ENCODE peak calls at places on chromosome 15, in ten cellular contexts. One of them, this sample, is unnamed.

GRCh38 chr15:70266412-70267089 is 168.8 kb upstream of the TLE3 start:
- DNase-seq in neural crest cell: no peak
- DNase-seq in IMR-90: no peak
- DNase-seq in iPS-NIHi11: no peak
- DNase-seq in colonic mucosa: peak; percentile 42
- DNase-seq in uterus: peak; percentile 89
- DNase-seq in LHCN-M2: peak; percentile 78
- DNase-seq in EL: no peak
- DNase-seq in adipocyte: no peak
- DNase-seq in GF-D8: peak; percentile 84
- DNase-seq in this sample: no peak

GRCh38 chr15:89774492-89774891 is 1.6 kb upstream of the MESP2 start:
- DNase-seq in adipocyte: no peak
- DNase-seq in iPS-NIHi11: no peak
- DNase-seq in EL: no peak
- DNase-seq in uterus: no peak
- DNase-seq in GF-D8: no peak
- DNase-seq in colonic mucosa: no peak
- DNase-seq in IMR-90: no peak
- DNase-seq in LHCN-M2: no peak
- DNase-seq in neural crest cell: no peak
- DNase-seq in this sample: no peak

GRCh38 chr15:76270876-76271275 is 40.4 kb downstream of the ETFA start:
- DNase-seq in neural crest cell: no peak
- DNase-seq in adipocyte: no peak
- DNase-seq in colonic mucosa: no peak
- DNase-seq in LHCN-M2: no peak
- DNase-seq in IMR-90: no peak
- DNase-seq in uterus: no peak
- DNase-seq in GF-D8: no peak
- DNase-seq in iPS-NIHi11: no peak
- DNase-seq in EL: peak; percentile 8
- DNase-seq in this sample: no peak

GRCh38 chr15:48411971-48412591 is 80.9 kb downstream of the DUT start:
- DNase-seq in LHCN-M2: peak; percentile 84
- DNase-seq in uterus: no peak
- DNase-seq in GF-D8: no peak
- DNase-seq in iPS-NIHi11: no peak
- DNase-seq in colonic mucosa: no peak
- DNase-seq in IMR-90: no peak
- DNase-seq in adipocyte: peak; percentile 81
- DNase-seq in neural crest cell: no peak
- DNase-seq in EL: peak; percentile 91
- DNase-seq in this sample: no peak

GRCh38 chr15:23497710-23498111 is 50.7 kb upstream of the GOLGA6L2 start:
- DNase-seq in uterus: no peak
- DNase-seq in LHCN-M2: no peak
- DNase-seq in IMR-90: no peak
- DNase-seq in EL: peak; percentile 3
- DNase-seq in iPS-NIHi11: peak; percentile 10
- DNase-seq in neural crest cell: peak; percentile 2
- DNase-seq in GF-D8: no peak
- DNase-seq in colonic mucosa: no peak
- DNase-seq in adipocyte: peak; percentile 24
- DNase-seq in this sample: no peak

GRCh38 chr15:63913786-63914185 is 80.0 kb upstream of the HERC1 start:
- DNase-seq in neural crest cell: no peak
- DNase-seq in iPS-NIHi11: no peak
- DNase-seq in uterus: no peak
- DNase-seq in colonic mucosa: no peak
- DNase-seq in EL: peak; percentile 58
- DNase-seq in adipocyte: no peak
- DNase-seq in GF-D8: no peak
- DNase-seq in LHCN-M2: no peak
- DNase-seq in IMR-90: no peak
- DNase-seq in this sample: no peak

GRCh38 chr15:43465105-43465504 is 27.9 kb downstream of the TP53BP1 start:
- DNase-seq in iPS-NIHi11: no peak
- DNase-seq in uterus: no peak
- DNase-seq in neural crest cell: no peak
- DNase-seq in LHCN-M2: peak; percentile 74
- DNase-seq in EL: peak; percentile 78
- DNase-seq in IMR-90: peak; percentile 91
- DNase-seq in adipocyte: peak; percentile 95
- DNase-seq in GF-D8: peak; percentile 6
- DNase-seq in colonic mucosa: no peak
- DNase-seq in this sample: no peak

GRCh38 chr15:81887913-81888312 is 157.9 kb downstream of the MEX3B start:
- DNase-seq in GF-D8: no peak
- DNase-seq in uterus: peak; percentile 41
- DNase-seq in adipocyte: peak; percentile 63
- DNase-seq in EL: peak; percentile 80
- DNase-seq in LHCN-M2: peak; percentile 87
- DNase-seq in IMR-90: peak; percentile 89
- DNase-seq in colonic mucosa: no peak
- DNase-seq in iPS-NIHi11: no peak
- DNase-seq in neural crest cell: no peak
- DNase-seq in this sample: no peak

GRCh38 chr15:89936793-89937265 is 24.1 kb upstream of the ARPIN start:
- DNase-seq in adipocyte: no peak
- DNase-seq in IMR-90: no peak
- DNase-seq in uterus: no peak
- DNase-seq in colonic mucosa: no peak
- DNase-seq in iPS-NIHi11: no peak
- DNase-seq in LHCN-M2: no peak
- DNase-seq in neural crest cell: no peak
- DNase-seq in GF-D8: no peak
- DNase-seq in EL: no peak
- DNase-seq in this sample: no peak

GRCh38 chr15:88120021-88120420 is 136.5 kb downstream of the NTRK3 start:
- DNase-seq in IMR-90: no peak
- DNase-seq in colonic mucosa: no peak
- DNase-seq in uterus: no peak
- DNase-seq in GF-D8: no peak
- DNase-seq in LHCN-M2: no peak
- DNase-seq in neural crest cell: no peak
- DNase-seq in EL: no peak
- DNase-seq in adipocyte: no peak
- DNase-seq in iPS-NIHi11: no peak
- DNase-seq in this sample: no peak

GRCh38 chr15:88624971-88625290 is 3.8 kb downstream of the AEN start:
- DNase-seq in EL: no peak
- DNase-seq in neural crest cell: no peak
- DNase-seq in iPS-NIHi11: no peak
- DNase-seq in uterus: no peak
- DNase-seq in adipocyte: no peak
- DNase-seq in colonic mucosa: no peak
- DNase-seq in IMR-90: no peak
- DNase-seq in GF-D8: no peak
- DNase-seq in LHCN-M2: no peak
- DNase-seq in this sample: no peak

GRCh38 chr15:77019476-77020331 is 24.8 kb downstream of the PSTPIP1 start:
- DNase-seq in adipocyte: no peak
- DNase-seq in uterus: no peak
- DNase-seq in neural crest cell: no peak
- DNase-seq in IMR-90: peak; percentile 60
- DNase-seq in LHCN-M2: no peak
- DNase-seq in EL: peak; percentile 47
- DNase-seq in GF-D8: no peak
- DNase-seq in colonic mucosa: no peak
- DNase-seq in iPS-NIHi11: no peak
- DNase-seq in this sample: no peak

GRCh38 chr15:81825136-81825535 is 220.7 kb downstream of the MEX3B start:
- DNase-seq in neural crest cell: no peak
- DNase-seq in LHCN-M2: no peak
- DNase-seq in GF-D8: no peak
- DNase-seq in iPS-NIHi11: no peak
- DNase-seq in adipocyte: no peak
- DNase-seq in EL: no peak
- DNase-seq in uterus: no peak
- DNase-seq in IMR-90: no peak
- DNase-seq in colonic mucosa: no peak
- DNase-seq in this sample: no peak

GRCh38 chr15:45268135-45268534 is 16.1 kb downstream of the SLC28A2 start:
- DNase-seq in adipocyte: no peak
- DNase-seq in neural crest cell: no peak
- DNase-seq in EL: peak; percentile 9
- DNase-seq in LHCN-M2: no peak
- DNase-seq in colonic mucosa: peak; percentile 61
- DNase-seq in GF-D8: no peak
- DNase-seq in IMR-90: no peak
- DNase-seq in uterus: no peak
- DNase-seq in iPS-NIHi11: peak; percentile 19
- DNase-seq in this sample: no peak

GRCh38 chr15:84669726-84670125 is 11.7 kb upstream of the NMB start:
- DNase-seq in LHCN-M2: no peak
- DNase-seq in colonic mucosa: no peak
- DNase-seq in uterus: no peak
- DNase-seq in GF-D8: no peak
- DNase-seq in iPS-NIHi11: no peak
- DNase-seq in neural crest cell: no peak
- DNase-seq in adipocyte: no peak
- DNase-seq in IMR-90: peak; percentile 49
- DNase-seq in EL: peak; percentile 23
- DNase-seq in this sample: no peak

GRCh38 chr15:90619939-90620338 is 90.2 kb downstream of the CRTC3 start:
- DNase-seq in adipocyte: no peak
- DNase-seq in EL: no peak
- DNase-seq in iPS-NIHi11: no peak
- DNase-seq in colonic mucosa: no peak
- DNase-seq in IMR-90: no peak
- DNase-seq in LHCN-M2: no peak
- DNase-seq in GF-D8: no peak
- DNase-seq in neural crest cell: no peak
- DNase-seq in uterus: no peak
- DNase-seq in this sample: no peak

GRCh38 chr15:48703544-48703943 is 58.0 kb upstream of the FBN1 start:
- DNase-seq in colonic mucosa: no peak
- DNase-seq in neural crest cell: no peak
- DNase-seq in uterus: no peak
- DNase-seq in GF-D8: no peak
- DNase-seq in EL: peak; percentile 85
- DNase-seq in adipocyte: peak; percentile 66
- DNase-seq in IMR-90: peak; percentile 65
- DNase-seq in LHCN-M2: peak; percentile 70
- DNase-seq in iPS-NIHi11: no peak
- DNase-seq in this sample: no peak

GRCh38 chr15:74134387-74135027 is 4.1 kb downstream of the ISLR2 start:
- DNase-seq in colonic mucosa: peak; percentile 54
- DNase-seq in EL: peak; percentile 48
- DNase-seq in adipocyte: no peak
- DNase-seq in GF-D8: no peak
- DNase-seq in IMR-90: peak; percentile 23
- DNase-seq in iPS-NIHi11: peak; percentile 60
- DNase-seq in uterus: peak; percentile 25
- DNase-seq in neural crest cell: peak; percentile 62
- DNase-seq in LHCN-M2: no peak
- DNase-seq in this sample: no peak

GRCh38 chr15:65804252-65804931 is 12.3 kb upstream of the DENND4A start:
- DNase-seq in adipocyte: peak; percentile 93
- DNase-seq in colonic mucosa: no peak
- DNase-seq in uterus: no peak
- DNase-seq in iPS-NIHi11: no peak
- DNase-seq in IMR-90: peak; percentile 63
- DNase-seq in EL: no peak
- DNase-seq in neural crest cell: no peak
- DNase-seq in LHCN-M2: peak; percentile 69
- DNase-seq in GF-D8: peak; percentile 94
- DNase-seq in this sample: no peak

GRCh38 chr15:52677593-52677992 is 1.6 kb downstream of the ATOSA start:
- DNase-seq in neural crest cell: no peak
- DNase-seq in EL: no peak
- DNase-seq in colonic mucosa: no peak
- DNase-seq in LHCN-M2: no peak
- DNase-seq in iPS-NIHi11: no peak
- DNase-seq in uterus: no peak
- DNase-seq in adipocyte: peak; percentile 23
- DNase-seq in GF-D8: no peak
- DNase-seq in IMR-90: no peak
- DNase-seq in this sample: no peak

GRCh38 chr15:77525907-77526581 is 105.4 kb downstream of the HMG20A start:
- DNase-seq in neural crest cell: no peak
- DNase-seq in EL: no peak
- DNase-seq in uterus: no peak
- DNase-seq in LHCN-M2: no peak
- DNase-seq in GF-D8: no peak
- DNase-seq in colonic mucosa: no peak
- DNase-seq in adipocyte: no peak
- DNase-seq in iPS-NIHi11: no peak
- DNase-seq in IMR-90: no peak
- DNase-seq in this sample: no peak

GRCh38 chr15:81523867-81524266 is 149.9 kb upstream of the TMC3 start:
- DNase-seq in EL: no peak
- DNase-seq in LHCN-M2: no peak
- DNase-seq in neural crest cell: no peak
- DNase-seq in uterus: no peak
- DNase-seq in IMR-90: no peak
- DNase-seq in adipocyte: no peak
- DNase-seq in colonic mucosa: no peak
- DNase-seq in iPS-NIHi11: no peak
- DNase-seq in GF-D8: no peak
- DNase-seq in this sample: no peak

GRCh38 chr15:92323480-92323879 is 70.2 kb upstream of the ST8SIA2 start:
- DNase-seq in colonic mucosa: no peak
- DNase-seq in adipocyte: no peak
- DNase-seq in IMR-90: no peak
- DNase-seq in neural crest cell: no peak
- DNase-seq in uterus: no peak
- DNase-seq in LHCN-M2: no peak
- DNase-seq in GF-D8: no peak
- DNase-seq in iPS-NIHi11: no peak
- DNase-seq in EL: no peak
- DNase-seq in this sample: no peak

GRCh38 chr15:94028809-94029208 is 202.6 kb upstream of the MCTP2 start:
- DNase-seq in iPS-NIHi11: no peak
- DNase-seq in IMR-90: no peak
- DNase-seq in neural crest cell: no peak
- DNase-seq in uterus: no peak
- DNase-seq in GF-D8: no peak
- DNase-seq in LHCN-M2: no peak
- DNase-seq in adipocyte: no peak
- DNase-seq in colonic mucosa: no peak
- DNase-seq in EL: no peak
- DNase-seq in this sample: no peak

GRCh38 chr15:75051161-75051560 is 27.8 kb downstream of the PPCDC start:
- DNase-seq in IMR-90: no peak
- DNase-seq in neural crest cell: no peak
- DNase-seq in iPS-NIHi11: no peak
- DNase-seq in colonic mucosa: no peak
- DNase-seq in uterus: no peak
- DNase-seq in LHCN-M2: peak; percentile 60
- DNase-seq in EL: no peak
- DNase-seq in GF-D8: no peak
- DNase-seq in adipocyte: no peak
- DNase-seq in this sample: no peak

GRCh38 chr15:31280037-31280830 is 46.4 kb upstream of the KLF13 start:
- DNase-seq in iPS-NIHi11: peak; percentile 17
- DNase-seq in LHCN-M2: no peak
- DNase-seq in colonic mucosa: peak; percentile 22
- DNase-seq in neural crest cell: peak; percentile 44
- DNase-seq in uterus: no peak
- DNase-seq in GF-D8: no peak
- DNase-seq in adipocyte: no peak
- DNase-seq in IMR-90: no peak
- DNase-seq in EL: no peak
- DNase-seq in this sample: no peak